ENCODE peak calls at places on chromosomes 16 and 17, in seven cellular contexts. Q is cardiac muscle cell; K is HCEC 1CT; G is immature natural killer cell; D is COR-L47; A is fibroblast of gingiva; M is stimulated activated CD4-positive, alpha-beta T cell treated with anti-CD3 and anti-CD28 coated beads, TNF-alpha, amount 100 ng/mL, for 1 hour. V is an unnamed sample.

GRCh38 chr16:24130494-24131085 is 125.5 kb upstream of the CACNG3 start:
- DNase-seq in K (no peak), M (no peak), G (no peak), Q (no peak), A (no peak), D (no peak), V (no peak)

GRCh38 chr16:77183137-77183536 is 7.9 kb upstream of the MON1B start:
- DNase-seq in Q (no peak), D (no peak), A (no peak), M (no peak), G (no peak), K (no peak), V (no peak)

GRCh38 chr17:41793749-41794602 is 7.5 kb upstream of the JUP start:
- DNase-seq in A (peak), D (no peak), K (no peak), M (no peak), G (no peak), Q (peak), V (no peak)

GRCh38 chr16:75250089-75250808 is 1.2 kb downstream of the BCAR1 start:
- DNase-seq in Q (no peak), A (no peak), M (no peak), K (no peak), D (no peak), G (no peak), V (no peak)

GRCh38 chr17:72287586-72287985 is 166.8 kb downstream of the SOX9 start:
- DNase-seq in G (no peak), K (no peak), D (no peak), A (no peak), Q (no peak), M (no peak), V (no peak)

GRCh38 chr16:66847533-66848057 is 3.4 kb downstream of the CA7 start:
- DNase-seq in K (no peak), A (no peak), D (no peak), Q (no peak), G (no peak), M (no peak), V (no peak)

GRCh38 chr16:2842340-2843000 is 12.4 kb downstream of the ZG16B start:
- DNase-seq in A (peak), Q (peak), G (peak), M (peak), D (no peak), K (no peak), V (no peak)

GRCh38 chr17:4881761-4882555 is 17.4 kb upstream of the C17orf107 start:
- DNase-seq in G (peak), A (no peak), M (peak), Q (peak), D (peak), K (no peak), V (no peak)

GRCh38 chr16:72064361-72064894 is 1.4 kb downstream of the HPR start:
- DNase-seq in M (no peak), G (no peak), K (no peak), Q (no peak), D (no peak), A (no peak), V (no peak)

GRCh38 chr16:65842067-65842466 is 524.4 kb upstream of the CDH5 start:
- DNase-seq in D (no peak), A (no peak), M (no peak), G (no peak), Q (no peak), K (no peak), V (peak)

GRCh38 chr16:73027655-73028220 is 20.2 kb downstream of the ZFHX3 start:
- DNase-seq in A (no peak), D (no peak), K (no peak), G (no peak), M (no peak), Q (no peak), V (no peak)

GRCh38 chr17:83127431-83128160 is 48.2 kb downstream of the METRNL start:
- DNase-seq in K (no peak), G (no peak), A (no peak), Q (no peak), M (no peak), D (no peak), V (no peak)

GRCh38 chr16:8241408-8241807 is 348.9 kb downstream of the TMEM114 start:
- DNase-seq in Q (no peak), G (no peak), A (no peak), M (no peak), D (no peak), K (no peak), V (no peak)

GRCh38 chr17:7932483-7932891 is 481 bp downstream of the CNTROB start:
- DNase-seq in A (peak), M (no peak), Q (peak), D (no peak), K (peak), G (no peak), V (peak)

GRCh38 chr17:56172517-56172982 is 19.3 kb downstream of the ANKFN1 start:
- DNase-seq in G (no peak), A (peak), D (no peak), Q (no peak), K (peak), M (no peak), V (no peak)

GRCh38 chr16:6035161-6035560 is 937.6 kb upstream of the EEF2KMT start:
- DNase-seq in A (no peak), K (no peak), G (no peak), Q (no peak), M (no peak), D (no peak), V (no peak)